ENCODE peak calls at places on chromosomes 7 and 10, in ten cellular contexts. E is GM20000; F is fibroblast of villous mesenchyme; O is HFFc6; M is psoas muscle; D is AG09309; T is cardiac fibroblast; W is brain microvascular endothelial cell; L is ovary; K is CD8-positive, alpha-beta T cell. Y is an unnamed sample.

GRCh38 chr7:132655071-132655761 is 78.9 kb upstream of the PLXNA4 start:
- DNase-seq in E (peak), F (no peak), O (no peak), M (peak), D (no peak), T (peak), W (peak), L (no peak), K (no peak), Y (no peak)

GRCh38 chr7:128876978-128877755 is 14.5 kb downstream of the ATP6V1F start:
- DNase-seq in E (no peak), F (no peak), O (no peak), M (peak), D (no peak), T (no peak), W (no peak), L (peak), K (no peak), Y (no peak)

GRCh38 chr10:79393924-79394610 is 46.8 kb downstream of the PPIF start:
- DNase-seq in E (no peak), F (no peak), O (no peak), M (peak), D (no peak), T (no peak), W (no peak), L (peak), K (no peak), Y (no peak)

GRCh38 chr10:119302172-119302571 is 94.8 kb downstream of the GRK5 start:
- DNase-seq in E (no peak), F (no peak), O (no peak), M (no peak), D (no peak), T (no peak), W (no peak), L (no peak), K (no peak), Y (no peak)

GRCh38 chr7:40194743-40195142 is 59.9 kb downstream of the SUGCT start:
- DNase-seq in E (no peak), F (peak), O (peak), M (no peak), D (peak), T (peak), W (peak), L (no peak), K (no peak), Y (no peak)

GRCh38 chr10:31288961-31289360 is 30.1 kb upstream of the ZEB1 start:
- DNase-seq in E (no peak), F (no peak), O (no peak), M (no peak), D (peak), T (no peak), W (no peak), L (no peak), K (no peak), Y (no peak)

GRCh38 chr10:131371571-131371970 is 60.0 kb upstream of the TCERG1L start:
- DNase-seq in E (no peak), F (no peak), O (no peak), M (no peak), D (no peak), T (no peak), W (no peak), L (no peak), K (no peak), Y (no peak)

GRCh38 chr10:34748767-34749166 is 66.3 kb downstream of the PARD3 start:
- DNase-seq in E (no peak), F (no peak), O (no peak), M (no peak), D (no peak), T (no peak), W (no peak), L (no peak), K (no peak), Y (no peak)

GRCh38 chr10:25125151-25125550 is 49.6 kb upstream of the GPR158 start:
- DNase-seq in E (no peak), F (no peak), O (no peak), M (no peak), D (no peak), T (no peak), W (no peak), L (no peak), K (no peak), Y (no peak)

GRCh38 chr7:72462311-72462710 is 50.2 kb upstream of the CALN1 start:
- DNase-seq in E (no peak), F (no peak), O (no peak), M (no peak), D (no peak), T (no peak), W (no peak), L (no peak), K (no peak), Y (no peak)

GRCh38 chr10:26627320-26627719 is 70.2 kb upstream of the PDSS1 start:
- DNase-seq in E (no peak), F (no peak), O (no peak), M (no peak), D (no peak), T (no peak), W (no peak), L (no peak), K (no peak), Y (no peak)

GRCh38 chr10:103493911-103494877 is 689 bp downstream of the NEURL1 start:
- DNase-seq in E (peak), F (no peak), O (no peak), M (peak), D (no peak), T (no peak), W (no peak), L (peak), K (no peak), Y (no peak)

GRCh38 chr7:101865031-101865824 is 47.8 kb downstream of the CUX1 start:
- DNase-seq in E (no peak), F (no peak), O (no peak), M (peak), D (no peak), T (no peak), W (no peak), L (no peak), K (no peak), Y (no peak)
- TF ChIP-seq CTCF in E (no peak), F (no peak), O (no peak), M (no peak), D (no peak), T (no peak), W (no peak), L (no peak), K (no peak), Y (no peak)

GRCh38 chr10:17801507-17801906 is 7.6 kb upstream of the MRC1 start:
- DNase-seq in E (no peak), F (no peak), O (no peak), M (no peak), D (no peak), T (no peak), W (no peak), L (no peak), K (no peak), Y (no peak)
- TF ChIP-seq CTCF in E (no peak), F (no peak), O (peak), M (no peak), D (peak), T (no peak), W (no peak), L (no peak), K (no peak), Y (no peak)

DNA sequence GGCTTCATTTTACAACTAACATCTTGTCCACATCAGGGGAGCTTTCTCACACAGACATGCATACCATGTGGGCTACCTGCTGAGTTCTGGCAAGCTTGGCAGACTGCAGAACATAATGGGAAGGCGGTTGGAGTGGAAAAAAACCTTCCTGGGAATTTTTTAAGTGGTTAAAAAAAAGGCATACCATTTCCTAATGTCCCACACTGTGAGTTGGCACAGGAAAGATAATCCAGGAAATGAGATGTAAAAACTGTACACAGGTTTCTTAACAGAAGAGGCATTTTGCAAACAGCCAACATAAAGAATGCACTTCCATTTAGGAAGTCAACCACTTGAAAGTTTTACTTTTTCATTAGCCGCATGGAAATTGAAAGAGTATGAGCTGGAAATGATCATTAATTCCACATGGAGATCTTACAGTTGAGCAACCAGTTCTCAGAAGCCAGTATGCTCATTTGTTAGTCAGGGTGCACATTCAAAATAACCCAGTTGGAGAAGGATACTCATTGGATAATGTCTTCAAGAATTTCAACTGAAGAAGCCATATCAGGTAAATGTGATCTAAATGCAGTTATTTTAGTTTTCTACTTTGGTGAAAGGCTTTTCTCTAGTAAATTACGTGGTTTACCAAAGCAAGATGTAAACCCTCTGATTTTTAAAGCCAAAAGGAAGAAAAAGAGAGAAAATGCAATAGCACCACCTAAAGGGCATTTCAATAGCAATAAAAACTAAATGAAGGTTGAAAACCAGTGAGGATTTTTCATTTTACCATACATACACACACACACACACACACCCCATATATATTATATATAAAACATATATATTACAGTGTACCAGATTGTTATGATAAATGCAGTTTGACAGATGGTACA is 194.0 kb downstream of the TAX1BP1 start:
- DNase-seq in E (no peak), F (peak), O (peak), M (no peak), D (peak), T (no peak), W (no peak), L (no peak), K (no peak), Y (no peak)
- TF ChIP-seq CTCF in E (peak), F (peak), O (peak), M (no peak), D (no peak), T (peak), W (no peak), L (no peak), K (peak), Y (no peak)

DNA sequence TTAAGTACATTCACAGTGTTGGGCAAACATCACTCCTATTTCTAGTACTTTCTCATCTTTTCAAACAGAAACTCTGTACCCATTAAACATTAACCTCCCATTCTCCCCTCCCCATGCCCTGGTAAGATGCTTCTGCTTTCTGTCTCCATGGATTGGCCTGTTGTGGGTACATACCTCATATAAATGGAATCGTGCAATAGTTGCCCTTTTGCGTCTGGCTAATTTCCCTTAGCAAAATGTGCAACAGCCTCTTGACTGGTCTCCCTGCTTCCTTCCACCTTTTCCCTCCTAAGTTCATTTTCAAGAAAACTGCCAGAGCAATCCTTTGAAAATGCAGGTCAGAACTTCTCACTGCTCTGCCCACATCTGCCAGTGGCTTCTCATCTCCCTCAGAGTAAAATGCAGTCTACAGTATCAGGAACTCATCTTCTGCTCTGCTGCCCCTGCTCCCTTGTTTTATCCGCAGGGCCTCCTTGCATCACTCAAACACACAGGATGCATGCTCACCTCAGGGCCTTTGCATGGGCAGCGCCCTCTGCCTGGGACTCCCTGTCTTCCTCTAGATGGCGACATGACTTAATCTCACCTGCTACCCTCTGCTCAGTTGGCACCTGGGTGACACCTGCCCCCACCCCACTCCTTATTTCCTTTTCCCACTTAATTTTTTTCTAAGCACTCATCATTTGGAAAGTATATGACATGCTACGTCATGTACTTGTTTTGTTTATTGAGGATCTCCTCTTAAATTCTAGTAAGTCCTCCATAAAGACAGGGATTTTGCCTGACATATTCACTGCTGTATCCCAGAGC is 44.3 kb upstream of the ECHDC3 start:
- DNase-seq in E (no peak), F (no peak), O (no peak), M (no peak), D (no peak), T (no peak), W (no peak), L (no peak), K (no peak), Y (no peak)
- TF ChIP-seq CTCF in E (peak), F (no peak), O (peak), M (no peak), D (no peak), T (no peak), W (no peak), L (no peak), K (no peak), Y (no peak)

GRCh38 chr7:36202347-36202896 is 49.4 kb downstream of the EEPD1 start:
- DNase-seq in E (no peak), F (no peak), O (no peak), M (no peak), D (no peak), T (no peak), W (peak), L (no peak), K (no peak), Y (no peak)
- TF ChIP-seq CTCF in E (no peak), F (no peak), O (no peak), M (no peak), D (no peak), T (no peak), W (no peak), L (no peak), K (no peak), Y (no peak)

GRCh38 chr10:124614003-124614659 is 130.0 kb downstream of the FAM53B start:
- DNase-seq in E (peak), F (no peak), O (no peak), M (no peak), D (no peak), T (no peak), W (no peak), L (no peak), K (no peak), Y (no peak)
- TF ChIP-seq CTCF in E (no peak), F (no peak), O (no peak), M (no peak), D (no peak), T (no peak), W (no peak), L (no peak), K (no peak), Y (no peak)

GRCh38 chr10:110498087-110498981 is 627 bp downstream of the DUSP5 start:
- DNase-seq in E (peak), F (peak), O (peak), M (peak), D (no peak), T (peak), W (no peak), L (peak), K (peak), Y (no peak)
- TF ChIP-seq CTCF in E (no peak), F (no peak), O (no peak), M (peak), D (no peak), T (no peak), W (no peak), L (no peak), K (no peak), Y (no peak)

DNA sequence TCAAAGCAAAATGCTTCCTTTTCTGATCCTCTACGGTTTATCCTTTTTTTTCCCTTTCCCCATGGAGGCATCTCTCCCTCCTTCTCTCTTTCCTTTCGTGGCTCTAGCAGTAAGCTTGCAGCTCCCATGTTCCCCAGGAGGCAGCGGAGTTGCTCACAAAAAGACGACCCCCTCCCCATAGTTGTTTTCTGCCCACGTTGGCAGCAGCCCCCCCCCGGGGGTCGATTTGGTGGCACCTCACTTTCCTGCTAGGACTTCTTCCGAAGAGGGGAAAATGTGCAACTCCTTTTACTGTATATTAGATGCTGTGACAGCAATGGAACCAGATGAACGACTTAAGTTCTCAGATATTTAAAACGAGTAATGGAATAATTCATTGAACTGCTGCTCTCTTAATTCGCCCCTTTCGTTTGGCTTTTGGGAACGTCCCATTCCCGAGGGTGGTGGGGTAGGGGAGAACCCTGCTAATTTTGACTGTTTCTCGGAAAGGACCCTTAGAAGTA is 832 bp downstream of the CAPZA2 start:
- DNase-seq in E (peak), F (peak), O (no peak), M (peak), D (no peak), T (peak), W (peak), L (peak), K (no peak), Y (no peak)
- TF ChIP-seq CTCF in E (no peak), F (no peak), O (no peak), M (no peak), D (no peak), T (no peak), W (peak), L (no peak), K (no peak), Y (no peak)

Y was measured in omental fat pad.